ENCODE peak calls at places on chromosomes 7 and 10, in six cellular contexts. Q is fibroblast of pulmonary artery; P is CD4-positive, alpha-beta T cell; B is fibroblast of lung; H is H9; K is fibroblast of the aortic adventitia. C is an unnamed sample.
A peak's percentile ranks its signal among the peaks of the same experiment; 100 is the strongest.

GRCh38 chr10:114374141-114374791 is 30.0 kb downstream of the AFAP1L2 start:
- DNase-seq in Q (peak; percentile 39), P (no peak), B (peak; percentile 48), H (no peak), K (peak; percentile 9), C (no peak)

GRCh38 chr10:89207181-89207800 is at the start of gene CH25H:
- DNase-seq in Q (peak; percentile 78), P (peak; percentile 18), B (peak; percentile 78), H (peak; percentile 77), K (peak; percentile 71), C (peak; percentile 51)

GRCh38 chr10:11742009-11742778 is at the start of gene ECHDC3:
- DNase-seq in Q (peak; percentile 38), P (peak; percentile 11), B (peak; percentile 50), H (peak; percentile 68), K (peak; percentile 29), C (peak; percentile 74)

GRCh38 chr10:115355162-115355760 is 262.1 kb downstream of the ATRNL1 start:
- DNase-seq in Q (peak; percentile 75), P (no peak), B (peak; percentile 63), H (peak; percentile 64), K (peak; percentile 48), C (peak; percentile 55)

GRCh38 chr7:155694846-155695245 is 50.4 kb downstream of the RBM33 start:
- DNase-seq in Q (peak; percentile 31), P (no peak), B (peak; percentile 65), H (no peak), K (peak; percentile 21), C (no peak)

GRCh38 chr7:111424768-111425167 is 137.5 kb downstream of the IMMP2L start:
- DNase-seq in Q (peak; percentile 36), P (no peak), B (peak; percentile 70), H (no peak), K (peak; percentile 27), C (no peak)

GRCh38 chr10:34124522-34125035 is 690.5 kb downstream of the PARD3 start:
- DNase-seq in Q (peak; percentile 57), P (no peak), B (peak; percentile 75), H (no peak), K (peak; percentile 49), C (peak; percentile 81)

GRCh38 chr10:90417056-90417455 is 440.8 kb downstream of the HTR7 start:
- DNase-seq in Q (peak; percentile 91), P (no peak), B (peak; percentile 82), H (no peak), K (peak; percentile 75), C (no peak)

GRCh38 chr7:75039166-75039565 is 34.4 kb downstream of the RCC1L start:
- DNase-seq in Q (peak; percentile 29), P (no peak), B (peak; percentile 63), H (no peak), K (no peak), C (no peak)

GRCh38 chr7:47322731-47323130 is 259.2 kb downstream of the TNS3 start:
- DNase-seq in Q (no peak), P (no peak), B (no peak), H (no peak), K (no peak), C (no peak)

GRCh38 chr7:28297821-28298439 is 114.4 kb upstream of the CREB5 start:
- DNase-seq in Q (no peak), P (no peak), B (no peak), H (no peak), K (no peak), C (no peak)

GRCh38 chr7:28300488-28300887 is 111.8 kb upstream of the CREB5 start:
- DNase-seq in Q (no peak), P (no peak), B (no peak), H (no peak), K (no peak), C (no peak)

GRCh38 chr7:28296571-28297483 is 115.5 kb upstream of the CREB5 start:
- DNase-seq in Q (peak; percentile 47), P (peak; percentile 22), B (peak; percentile 29), H (peak; percentile 68), K (peak; percentile 48), C (peak; percentile 86)

GRCh38 chr7:28299556-28299955 is 112.8 kb upstream of the CREB5 start:
- DNase-seq in Q (no peak), P (no peak), B (no peak), H (no peak), K (no peak), C (no peak)

GRCh38 chr7:28298870-28299484 is 113.3 kb upstream of the CREB5 start:
- DNase-seq in Q (peak; percentile 72), P (no peak), B (peak; percentile 50), H (peak; percentile 74), K (peak; percentile 75), C (peak; percentile 74)
- TF ChIP-seq CTCF in Q (peak; percentile 59), P (peak; percentile 14), B (peak; percentile 70), H (peak; percentile 73), K (peak; percentile 63), C (peak; percentile 67)

GRCh38 chr7:1811850-1812692 is 142.0 kb downstream of the ELFN1 start:
- DNase-seq in Q (no peak), P (no peak), B (no peak), H (no peak), K (no peak), C (peak; percentile 32)
- TF ChIP-seq CTCF in Q (no peak), P (no peak), B (no peak), H (peak; percentile 63), K (peak; percentile 20), C (peak; percentile 72)

GRCh38 chr7:97971120-97971989 is 18.6 kb downstream of the OCM2 start:
- DNase-seq in Q (peak; percentile 35), P (no peak), B (peak; percentile 39), H (no peak), K (peak; percentile 35), C (peak; percentile 6)
- TF ChIP-seq CTCF in Q (no peak), P (no peak), B (no peak), H (no peak), K (no peak), C (no peak)

GRCh38 chr7:130232209-130232608 is 24.5 kb downstream of the SSMEM1 start:
- DNase-seq in Q (no peak), P (no peak), B (no peak), H (no peak), K (no peak), C (no peak)

GRCh38 chr7:130227883-130228575 is 20.4 kb downstream of the SSMEM1 start:
- DNase-seq in Q (no peak), P (no peak), B (no peak), H (no peak), K (no peak), C (no peak)

GRCh38 chr7:130231792-130232191 is 24.1 kb downstream of the SSMEM1 start:
- DNase-seq in Q (no peak), P (no peak), B (no peak), H (no peak), K (no peak), C (no peak)

GRCh38 chr7:130226333-130226732 is 18.7 kb downstream of the SSMEM1 start:
- DNase-seq in Q (no peak), P (no peak), B (no peak), H (no peak), K (no peak), C (no peak)

GRCh38 chr7:130228840-130229239 is 21.2 kb downstream of the SSMEM1 start:
- DNase-seq in Q (no peak), P (no peak), B (no peak), H (no peak), K (no peak), C (no peak)
- TF ChIP-seq CTCF in Q (no peak), P (no peak), B (no peak), H (no peak), K (no peak), C (no peak)

GRCh38 chr7:22728416-22729029 is 1.5 kb downstream of the IL6 start:
- DNase-seq in Q (peak; percentile 86), P (no peak), B (peak; percentile 64), H (no peak), K (peak; percentile 87), C (peak; percentile 51)
- TF ChIP-seq CTCF in Q (peak; percentile 68), P (peak; percentile 14), B (peak; percentile 40), H (peak; percentile 71), K (peak; percentile 73), C (peak; percentile 64)

DNA sequence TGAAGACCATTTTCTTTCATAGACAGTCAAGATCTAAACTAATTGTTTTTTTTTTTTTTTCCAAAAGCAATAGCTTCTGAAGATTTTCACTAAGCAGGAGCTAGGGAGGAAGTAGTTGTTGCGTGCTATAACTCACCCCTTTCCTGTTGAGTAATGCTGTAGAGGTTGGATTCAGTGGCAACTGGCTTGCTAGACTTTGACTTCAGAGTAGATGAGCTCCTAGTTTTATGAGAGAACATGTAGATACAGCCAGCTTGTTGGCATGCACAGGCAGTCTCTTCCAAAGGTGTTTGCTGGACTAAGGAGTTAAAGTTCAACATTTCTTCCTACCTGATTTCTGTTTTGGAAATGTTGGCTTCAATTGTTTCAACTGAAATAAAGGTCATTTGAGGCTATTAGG is 66.2 kb upstream of the MXI1 start:
- DNase-seq in Q (peak; percentile 87), P (no peak), B (no peak), H (no peak), K (peak; percentile 45), C (no peak)
- TF ChIP-seq CTCF in Q (no peak), P (no peak), B (no peak), H (no peak), K (no peak), C (no peak)

DNA sequence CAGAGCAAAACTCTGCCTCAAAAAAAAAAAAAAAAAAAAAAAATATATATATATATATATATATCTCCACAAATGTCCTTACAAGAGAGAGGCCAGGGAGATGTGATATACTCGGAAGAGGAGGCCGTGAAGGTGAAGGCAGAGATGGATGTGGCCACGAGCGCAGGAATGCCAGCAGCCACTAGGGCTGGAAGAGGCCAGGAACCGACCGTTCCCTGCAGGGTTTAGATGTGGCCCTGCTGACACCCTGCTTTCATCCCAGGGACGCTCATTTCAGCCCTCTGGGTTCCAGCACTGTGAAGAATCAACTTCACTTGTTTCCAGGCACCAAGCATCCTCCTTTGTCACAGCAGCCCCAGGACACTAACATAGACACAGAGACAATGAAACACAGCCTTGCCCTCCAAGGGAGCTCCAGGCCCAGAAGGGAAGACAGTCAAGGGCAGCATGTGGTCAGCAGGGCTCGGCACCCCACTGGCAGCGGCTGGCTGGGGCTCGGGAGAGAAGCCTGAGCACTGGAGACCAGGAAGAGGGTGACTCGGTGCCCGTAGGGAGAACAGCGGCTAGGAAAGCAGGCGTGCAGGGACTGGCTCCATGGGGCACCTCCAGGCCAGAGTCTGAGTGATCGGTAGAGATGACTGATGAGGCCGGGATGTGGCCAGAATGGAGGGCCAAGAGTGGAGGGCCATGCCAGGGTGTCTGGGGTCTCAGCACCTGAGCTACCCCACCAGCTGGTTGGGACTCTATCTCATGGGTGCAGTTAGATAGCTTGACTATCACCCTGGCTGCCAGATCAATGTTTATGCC is 7.6 kb downstream of the WDR86 start:
- DNase-seq in Q (no peak), P (no peak), B (no peak), H (peak; percentile 20), K (no peak), C (no peak)
- TF ChIP-seq CTCF in Q (no peak), P (no peak), B (no peak), H (no peak), K (no peak), C (no peak)

C was measured in Calu3.